ENCODE peak calls at places on chromosomes 3 and 15, in four cellular contexts. Q, K, L and D are unnamed samples.

GRCh38 chr3:113668015-113668414 is 28.4 kb downstream of the USF3 start:
- DNase-seq in K (no peak), Q (no peak), L (no peak), D (no peak)

GRCh38 chr3:43768594-43768993 is 77.9 kb downstream of the ABHD5 start:
- DNase-seq in K (peak; percentile 45), Q (peak; percentile 25), L (peak; percentile 36), D (peak; percentile 37)

GRCh38 chr3:25863560-25863959 is 73.7 kb downstream of the OXSM start:
- DNase-seq in Q (no peak), L (no peak), K (no peak), D (no peak)

GRCh38 chr3:136952292-136952691 is 5.5 kb upstream of the IL20RB start:
- DNase-seq in Q (no peak), K (no peak), L (no peak), D (no peak)

GRCh38 chr3:3227670-3228069 is 48.2 kb upstream of the CRBN start:
- DNase-seq in Q (peak; percentile 16), K (no peak), L (no peak), D (no peak)

GRCh38 chr3:141557961-141558706 is 71.3 kb downstream of the RASA2 start:
- DNase-seq in L (no peak), K (no peak), Q (no peak), D (no peak)

GRCh38 chr15:78726870-78727551 is 84.3 kb downstream of the ADAMTS7 start:
- DNase-seq in K (peak; percentile 28), Q (no peak), L (no peak), D (peak; percentile 48)

GRCh38 chr3:54988302-54989022 is 60.6 kb upstream of the LRTM1 start:
- DNase-seq in L (peak; percentile 59), K (no peak), Q (peak; percentile 24), D (peak; percentile 21)

GRCh38 chr15:61828860-61829513 is 231.3 kb downstream of the VPS13C start:
- DNase-seq in L (peak; percentile 38), K (no peak), Q (no peak), D (no peak)

GRCh38 chr15:99437315-99438221 is 128.2 kb upstream of the MEF2A start:
- DNase-seq in Q (no peak), L (no peak), K (no peak), D (peak; percentile 18)

GRCh38 chr3:31531465-31531991 is 1.2 kb upstream of the STT3B start:
- DNase-seq in K (no peak), L (no peak), Q (no peak), D (no peak)

GRCh38 chr15:74318376-74319137 is 48.9 kb downstream of the CYP11A1 start:
- DNase-seq in L (peak; percentile 31), K (no peak), Q (peak; percentile 54), D (no peak)

GRCh38 chr3:132382267-132382666 is 35.0 kb upstream of the DNAJC13 start:
- DNase-seq in K (no peak), L (no peak), Q (no peak), D (no peak)

GRCh38 chr15:60137711-60138396 is 133.7 kb downstream of the FOXB1 start:
- DNase-seq in L (no peak), Q (no peak), K (no peak), D (no peak)

GRCh38 chr3:186637661-186638060 is 2.5 kb upstream of the FETUB start:
- DNase-seq in L (no peak), Q (no peak), K (no peak), D (no peak)

GRCh38 chr15:89814112-89814742 is 425 bp downstream of the ANPEP start:
- DNase-seq in K (no peak), Q (peak; percentile 30), L (no peak), D (no peak)
- H3K4me1 ChIP-seq in K (no peaks in the 10 kb centered on the region), Q (peaks cover 41% of the 10 kb centered on the region), L (peaks cover 9% of the 10 kb centered on the region), D (no peaks in the 10 kb centered on the region)

GRCh38 chr3:194135806-194136518 is at the start of gene HES1:
- DNase-seq in L (peak; percentile 93), Q (peak; percentile 93), K (peak; percentile 94), D (peak; percentile 96)

GRCh38 chr3:194137314-194138097 is 1.6 kb downstream of the HES1 start:
- DNase-seq in K (peak; percentile 73), Q (peak; percentile 63), L (peak; percentile 67), D (peak; percentile 75)

GRCh38 chr3:194135516-194135805 is 487 bp upstream of the HES1 start:
- DNase-seq in Q (no peak), K (no peak), L (no peak), D (no peak)

GRCh38 chr3:194138098-194138474 is 2.1 kb downstream of the HES1 start:
- DNase-seq in K (no peak), L (peak; percentile 27), Q (no peak), D (no peak)

DNA sequence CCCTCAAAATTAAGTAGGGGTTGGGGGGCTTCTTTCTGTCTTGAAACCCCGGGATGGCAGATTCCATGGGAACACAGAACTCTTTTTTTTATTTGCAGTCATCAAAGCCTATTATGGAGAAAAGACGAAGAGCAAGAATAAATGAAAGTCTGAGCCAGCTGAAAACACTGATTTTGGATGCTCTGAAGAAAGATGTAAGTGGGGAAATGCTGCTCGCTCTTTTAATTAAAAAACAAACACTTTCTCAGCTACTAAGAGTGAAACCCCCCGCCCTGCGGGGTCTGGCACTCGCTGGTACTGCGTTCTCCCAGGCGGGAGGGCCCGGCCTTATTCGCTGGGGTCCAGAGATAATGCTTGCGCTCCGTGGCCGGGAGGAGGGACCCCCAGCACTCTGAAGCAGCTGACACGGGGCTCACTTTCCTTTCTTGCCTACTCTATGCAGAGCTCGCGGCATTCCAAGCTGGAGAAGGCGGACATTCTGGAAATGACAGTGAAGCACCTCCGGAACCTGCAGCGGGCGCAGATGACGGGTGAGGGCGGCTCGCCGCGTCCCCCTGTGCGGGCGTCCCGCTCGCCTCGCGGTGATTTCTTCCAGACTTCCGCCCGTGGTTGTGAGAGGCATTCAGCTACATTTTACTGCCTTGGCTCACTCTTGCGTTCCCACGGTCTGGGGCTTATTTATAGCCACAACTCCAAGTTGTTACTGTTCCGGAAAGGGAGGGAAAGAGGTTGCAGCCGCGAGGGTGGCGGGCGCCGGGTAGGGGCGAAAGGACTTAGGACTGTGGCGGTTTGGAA is 768 bp downstream of the HES1 start:
- DNase-seq in Q (peak; percentile 63), L (peak; percentile 81), K (peak; percentile 57), D (peak; percentile 72)
- H3K4me1 ChIP-seq in Q (peaks cover 74% of the 10 kb centered on the region), L (peaks cover 4% of the 10 kb centered on the region), K (no peaks in the 10 kb centered on the region), D (peaks cover 4% of the 10 kb centered on the region)

GRCh38 chr15:84604804-84605203 is 4.0 kb downstream of the ZSCAN2 start:
- DNase-seq in Q (no peak), L (no peak), K (no peak), D (no peak)
- H3K4me1 ChIP-seq in Q (peaks cover 22% of the 10 kb centered on the region), L (no peaks in the 10 kb centered on the region), K (no peaks in the 10 kb centered on the region), D (peaks cover 2% of the 10 kb centered on the region)

DNA sequence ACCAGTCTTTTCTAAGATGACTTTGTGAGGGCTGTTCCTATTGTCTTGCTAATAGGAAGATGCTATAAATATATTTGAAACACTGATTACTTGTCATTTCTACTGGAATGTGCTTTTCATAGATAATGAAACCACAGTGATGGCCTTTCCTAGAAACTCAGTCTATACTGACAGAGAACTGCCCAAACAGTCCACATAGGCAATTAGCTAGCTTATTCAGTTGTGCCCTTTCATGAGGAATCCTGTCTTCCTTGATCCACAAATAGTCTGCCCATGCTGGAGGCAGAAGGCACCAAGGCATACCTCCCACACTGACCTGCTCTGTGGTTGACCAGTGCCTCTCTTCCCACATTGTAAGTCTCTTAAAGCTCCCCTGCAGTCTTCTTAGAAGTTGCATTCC is 135.9 kb downstream of the CMSS1 start:
- DNase-seq in Q (no peak), K (no peak), L (no peak), D (no peak)
- H3K4me1 ChIP-seq in Q (peaks cover 53% of the 10 kb centered on the region), K (no peaks in the 10 kb centered on the region), L (no peaks in the 10 kb centered on the region), D (peaks cover 5% of the 10 kb centered on the region)

GRCh38 chr3:71244153-71245051 is 339.1 kb downstream of the FOXP1 start:
- DNase-seq in L (peak; percentile 74), K (no peak), Q (peak; percentile 46), D (no peak)
- H3K4me1 ChIP-seq in L (no peaks in the 10 kb centered on the region), K (peaks cover 12% of the 10 kb centered on the region), Q (peaks cover 76% of the 10 kb centered on the region), D (no peaks in the 10 kb centered on the region)

DNA sequence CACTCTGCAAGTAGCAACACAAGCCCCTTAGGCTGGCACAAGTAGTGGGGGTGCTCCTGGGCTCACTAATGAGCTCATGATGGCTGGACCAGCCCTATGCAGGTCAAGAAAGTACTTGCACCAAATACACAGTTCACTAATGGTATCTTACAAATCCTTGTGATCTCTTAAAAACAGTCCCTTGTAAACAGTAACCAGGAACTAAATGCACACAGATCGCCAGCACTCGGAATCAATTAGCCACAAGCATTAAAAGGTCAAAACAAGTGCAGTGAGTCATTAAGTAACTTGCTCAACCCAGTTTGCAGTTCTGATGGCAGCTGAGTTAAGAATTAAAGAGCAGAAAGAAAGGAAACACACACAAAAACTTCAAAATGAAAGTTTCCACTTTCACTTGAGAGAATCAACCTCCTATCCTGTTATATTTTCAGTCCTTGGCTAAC is 43.2 kb downstream of the ARHGEF3 start:
- DNase-seq in L (peak; percentile 55), Q (no peak), K (peak; percentile 42), D (no peak)
- H3K4me1 ChIP-seq in L (peaks cover 6% of the 10 kb centered on the region), Q (peaks cover 64% of the 10 kb centered on the region), K (peaks cover 20% of the 10 kb centered on the region), D (no peaks in the 10 kb centered on the region)

DNA sequence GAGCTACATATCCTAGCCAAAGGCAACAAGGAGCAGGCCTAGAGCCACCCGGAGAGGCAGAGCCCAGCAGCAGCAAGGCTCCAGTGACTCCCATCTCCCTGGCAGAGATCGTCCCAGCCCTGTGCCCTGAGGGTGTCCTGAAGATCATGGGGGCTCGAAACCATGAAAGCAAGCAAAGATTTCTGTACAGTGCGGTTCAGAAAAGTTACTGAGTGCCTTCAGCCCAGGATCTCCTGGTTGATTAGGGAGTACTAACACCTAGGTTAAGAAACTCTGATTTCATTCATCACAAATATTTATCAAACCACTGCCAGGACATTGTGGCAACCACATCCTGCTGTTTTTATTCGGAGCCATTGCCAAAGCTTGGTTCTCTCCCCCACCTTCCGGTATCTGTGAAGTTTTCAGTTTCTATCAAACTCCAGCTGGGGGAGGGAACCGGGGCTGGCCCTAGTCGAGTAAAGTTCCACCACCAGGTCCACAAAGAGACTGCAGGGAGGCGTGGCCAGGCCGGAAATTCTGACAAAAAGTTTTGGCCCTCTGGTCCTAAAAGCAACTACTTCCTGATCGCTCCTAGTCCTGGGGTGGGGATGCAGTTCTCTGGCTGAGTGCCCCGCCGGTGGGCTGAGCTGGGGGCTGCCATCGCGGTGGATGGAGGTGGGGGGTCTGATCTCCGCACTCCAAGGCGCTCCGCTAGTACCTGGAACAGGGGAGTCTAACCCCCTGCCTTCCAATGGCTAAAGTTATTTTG is 1.2 kb downstream of the RAB43 start:
- DNase-seq in Q (peak; percentile 84), L (peak; percentile 88), K (peak; percentile 92), D (peak; percentile 93)
- H3K4me1 ChIP-seq in Q (peaks cover 47% of the 10 kb centered on the region), L (no peaks in the 10 kb centered on the region), K (peaks cover 9% of the 10 kb centered on the region), D (peaks cover 28% of the 10 kb centered on the region)

DNA sequence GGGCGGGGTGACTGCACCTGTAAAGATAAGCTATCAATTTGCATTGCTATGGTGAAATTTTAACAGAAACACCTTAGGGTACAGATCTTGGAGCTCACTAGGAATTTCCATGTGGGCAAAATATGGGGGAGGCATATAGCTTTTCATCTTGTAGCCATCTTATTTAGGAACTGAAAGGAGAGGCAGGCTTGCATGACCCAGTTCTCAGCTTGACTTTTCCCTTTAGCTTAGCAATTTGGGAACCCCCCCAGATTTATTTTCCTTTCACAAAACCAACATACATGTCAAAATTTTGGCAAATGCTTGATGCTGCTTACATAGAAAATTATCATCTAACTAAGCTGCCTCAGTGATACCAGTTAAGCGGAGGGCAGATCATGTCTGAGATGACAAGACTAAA is 55.0 kb upstream of the EIF1B start:
- DNase-seq in K (no peak), L (no peak), Q (no peak), D (no peak)
- H3K4me1 ChIP-seq in K (peaks cover 3% of the 10 kb centered on the region), L (no peaks in the 10 kb centered on the region), Q (peaks cover 31% of the 10 kb centered on the region), D (no peaks in the 10 kb centered on the region)